ENCODE peak calls at places on chromosomes 11 and 22, in ten cellular contexts. X is CD4-positive, CD25-positive, alpha-beta regulatory T cell; A is nephron progenitor cell; H is endothelial cell; I is GDM1; K is GOT3; R is putamen; B is pancreas; M is ureter; O is amniotic epithelial cell. V is an unnamed sample.

GRCh38 chr11:104136861-104137260 is 27.1 kb downstream of the PDGFD start:
- DNase-seq in K (no peak), B (no peak), A (no peak), O (no peak), I (no peak), X (no peak), H (no peak), M (no peak), R (no peak), V (no peak)

GRCh38 chr11:46239801-46240061 is 37.7 kb upstream of the CREB3L1 start:
- DNase-seq in A (no peak), O (peak), K (no peak), R (no peak), H (no peak), B (no peak), M (no peak), X (no peak), I (no peak), V (no peak)

GRCh38 chr11:44943118-44943517 is 7.6 kb downstream of the TP53I11 start:
- DNase-seq in O (no peak), B (peak), I (peak), M (no peak), H (no peak), A (no peak), X (no peak), K (no peak), R (no peak), V (peak)

GRCh38 chr22:17565986-17566687 is 2.8 kb downstream of the SLC25A18 start:
- DNase-seq in X (no peak), K (no peak), H (no peak), O (no peak), A (no peak), I (no peak), R (peak), M (no peak), B (no peak), V (no peak)

GRCh38 chr11:554824-555499 is 5.6 kb downstream of the LMNTD2 start:
- DNase-seq in I (peak), X (peak), M (no peak), A (peak), H (no peak), O (no peak), K (no peak), R (no peak), B (peak), V (peak)

GRCh38 chr11:134609361-134610115 is 197.5 kb upstream of the B3GAT1 start:
- DNase-seq in O (no peak), H (no peak), X (no peak), I (no peak), R (no peak), B (no peak), K (no peak), M (no peak), A (no peak), V (no peak)

GRCh38 chr11:64867748-64868462 is 10.5 kb downstream of the EHD1 start:
- DNase-seq in X (no peak), K (no peak), M (no peak), B (no peak), I (no peak), H (no peak), A (no peak), O (no peak), R (no peak), V (no peak)

GRCh38 chr11:69008774-69009440 is 4.1 kb downstream of the MRGPRF start:
- DNase-seq in A (peak), B (peak), X (no peak), M (peak), O (peak), H (no peak), K (peak), R (no peak), I (no peak), V (no peak)

GRCh38 chr11:96254087-96254486 is 88.9 kb downstream of the MAML2 start:
- DNase-seq in M (no peak), O (peak), H (peak), K (no peak), A (no peak), I (peak), B (no peak), R (no peak), X (no peak), V (no peak)

GRCh38 chr22:36454916-36455570 is 26.4 kb downstream of the TXN2 start:
- DNase-seq in B (peak), X (peak), O (peak), I (peak), R (peak), A (peak), M (peak), H (peak), K (peak), V (peak)

GRCh38 chr11:46684364-46684763 is 16.1 kb downstream of the ARHGAP1 start:
- DNase-seq in O (no peak), R (no peak), B (no peak), M (no peak), H (no peak), X (no peak), A (no peak), I (no peak), K (no peak), V (no peak)

GRCh38 chr22:49567894-49568750 is 259.6 kb downstream of the BRD1 start:
- DNase-seq in H (no peak), I (no peak), R (no peak), O (no peak), A (no peak), B (no peak), M (peak), X (no peak), K (no peak), V (no peak)

GRCh38 chr11:2650343-2650867 is 49.4 kb downstream of the KCNQ1OT1 start:
- DNase-seq in M (no peak), O (no peak), H (no peak), I (no peak), K (no peak), R (no peak), X (no peak), A (no peak), B (no peak), V (no peak)